ENCODE peak calls at places on chromosomes 6 and 20, in five cellular contexts. B, Z, X, W and L are unnamed samples.

GRCh38 chr6:146770965-146771735 is 172.4 kb downstream of the ADGB start:
- DNase-seq in B (no peak), Z (peak; percentile 13), X (no peak), W (peak; percentile 36), L (no peak)

GRCh38 chr6:30647802-30648460 is 998 bp downstream of the C6orf136 start:
- DNase-seq in B (no peak), Z (no peak), X (no peak), W (no peak), L (no peak)

GRCh38 chr20:49907405-49908257 is 7.7 kb downstream of the SPATA2 start:
- DNase-seq in B (no peak), Z (no peak), X (no peak), W (no peak), L (no peak)

GRCh38 chr20:40962733-40963504 is 65.7 kb upstream of the TOP1 start:
- DNase-seq in B (peak; percentile 51), Z (peak; percentile 72), X (peak; percentile 71), W (peak; percentile 62), L (peak; percentile 92)

GRCh38 chr6:168150551-168151444 is 71.8 kb upstream of the FRMD1 start:
- DNase-seq in B (no peak), Z (peak; percentile 30), X (no peak), W (no peak), L (no peak)

GRCh38 chr6:13766201-13766634 is 48.1 kb downstream of the MCUR1 start:
- DNase-seq in B (peak; percentile 29), Z (peak; percentile 39), X (no peak), W (no peak), L (peak; percentile 42)

GRCh38 chr20:550611-551010 is 7.0 kb upstream of the CSNK2A1 start:
- DNase-seq in B (no peak), Z (no peak), X (no peak), W (no peak), L (no peak)

GRCh38 chr6:32188381-32189081 is 1.5 kb downstream of the PBX2 start:
- DNase-seq in B (no peak), Z (peak; percentile 39), X (peak; percentile 68), W (no peak), L (no peak)

GRCh38 chr6:9927271-9927670 is 487.6 kb downstream of the TFAP2A start:
- DNase-seq in B (no peak), Z (no peak), X (no peak), W (no peak), L (no peak)

GRCh38 chr6:11428895-11429294 is 108.7 kb upstream of the TMEM170B start:
- DNase-seq in B (no peak), Z (peak; percentile 77), X (no peak), W (no peak), L (no peak)

GRCh38 chr20:36344517-36345132 is 38.5 kb downstream of the DLGAP4 start:
- DNase-seq in B (peak; percentile 13), Z (peak; percentile 73), X (peak; percentile 21), W (no peak), L (peak; percentile 89)

GRCh38 chr6:25788305-25788922 is 33.9 kb downstream of the SLC17A4 start:
- DNase-seq in B (peak; percentile 45), Z (peak; percentile 75), X (no peak), W (no peak), L (peak; percentile 33)

GRCh38 chr20:62067547-62068260 is 2.0 kb upstream of the TAF4 start:
- DNase-seq in B (no peak), Z (no peak), X (no peak), W (no peak), L (no peak)

GRCh38 chr20:61371501-61372150 is 119.6 kb downstream of the CDH4 start:
- DNase-seq in B (no peak), Z (no peak), X (no peak), W (no peak), L (no peak)

GRCh38 chr6:36860126-36860525 is 14.5 kb downstream of the PPIL1 start:
- DNase-seq in B (no peak), Z (no peak), X (no peak), W (no peak), L (no peak)

GRCh38 chr6:16762547-16763477 is 1.6 kb upstream of the ATXN1 start:
- DNase-seq in B (peak; percentile 83), Z (peak; percentile 72), X (peak; percentile 50), W (peak; percentile 29), L (peak; percentile 77)

GRCh38 chr20:4719190-4719589 is 2.5 kb upstream of the PRND start:
- DNase-seq in B (no peak), Z (no peak), X (no peak), W (no peak), L (no peak)

GRCh38 chr6:70371454-70372105 is 41.7 kb upstream of the FAM135A start:
- DNase-seq in B (peak; percentile 67), Z (peak; percentile 80), X (no peak), W (no peak), L (peak; percentile 58)

GRCh38 chr6:129114992-129115391 is 232.1 kb downstream of the LAMA2 start:
- DNase-seq in B (no peak), Z (peak; percentile 66), X (no peak), W (no peak), L (no peak)

GRCh38 chr6:168017629-168018028 is 20.2 kb downstream of the KIF25 start:
- DNase-seq in B (no peak), Z (no peak), X (no peak), W (no peak), L (no peak)

GRCh38 chr6:20426177-20427082 is 24.8 kb downstream of the E2F3 start:
- DNase-seq in B (no peak), Z (no peak), X (no peak), W (no peak), L (no peak)

GRCh38 chr20:3218307-3218988 is 9.2 kb downstream of the ITPA start:
- DNase-seq in B (no peak), Z (peak; percentile 54), X (no peak), W (peak; percentile 72), L (peak; percentile 71)

GRCh38 chr6:2958802-2959201 is 12.6 kb downstream of the SERPINB6 start:
- DNase-seq in B (no peak), Z (no peak), X (no peak), W (no peak), L (no peak)

GRCh38 chr6:111631930-111632460 is 26.3 kb upstream of the TRAF3IP2 start:
- DNase-seq in B (no peak), Z (no peak), X (peak; percentile 45), W (no peak), L (no peak)
- TF ChIP-seq CTCF in B (no peak), Z (no peak), X (no peak), W (no peak), L (no peak)

GRCh38 chr6:73389854-73390253 is 4.8 kb upstream of the DDX43 start:
- DNase-seq in B (no peak), Z (no peak), X (no peak), W (no peak), L (no peak)

GRCh38 chr6:73391735-73392134 is 2.9 kb upstream of the DDX43 start:
- DNase-seq in B (no peak), Z (no peak), X (no peak), W (no peak), L (no peak)

GRCh38 chr6:73395875-73396274 is 1.2 kb downstream of the DDX43 start:
- DNase-seq in B (no peak), Z (no peak), X (no peak), W (no peak), L (no peak)

GRCh38 chr6:73393278-73393677 is 1.4 kb upstream of the DDX43 start:
- DNase-seq in B (no peak), Z (no peak), X (no peak), W (no peak), L (no peak)

DNA sequence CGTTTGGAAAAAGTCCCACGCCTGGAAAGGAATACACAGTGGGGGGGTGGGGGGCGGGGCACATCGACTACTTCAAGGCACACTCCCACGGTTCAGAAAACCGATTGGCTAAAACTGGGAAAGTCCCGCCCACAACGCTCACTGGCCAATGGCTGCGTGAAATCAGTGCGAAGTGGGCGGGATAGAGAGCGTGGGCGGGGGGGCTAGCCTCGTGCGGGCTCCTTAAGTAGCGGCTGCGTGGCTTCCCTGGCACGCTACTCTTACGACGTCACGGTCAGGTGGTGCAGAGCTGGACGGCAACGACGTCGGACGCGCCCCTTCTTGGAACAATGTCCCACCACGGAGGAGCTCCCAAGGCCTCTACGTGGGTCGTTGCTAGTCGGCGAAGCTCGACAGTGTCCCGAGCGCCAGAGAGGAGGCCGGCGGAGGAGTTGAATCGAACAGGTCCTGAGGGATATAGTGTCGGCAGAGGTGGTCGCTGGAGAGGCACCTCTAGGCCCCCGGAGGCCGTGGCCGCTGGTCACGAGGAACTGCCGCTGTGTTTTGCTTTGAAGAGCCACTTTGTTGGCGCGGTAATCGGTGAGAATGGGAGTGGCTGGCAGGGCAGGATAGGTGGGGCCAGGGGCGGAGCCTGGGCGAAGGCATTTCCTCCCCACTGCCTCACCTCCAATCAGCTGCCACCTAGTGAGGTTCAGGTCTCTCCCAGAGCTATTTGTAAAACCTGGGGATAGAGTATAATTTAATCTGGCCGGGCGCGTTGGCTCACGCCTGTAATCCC is at the start of gene DDX43:
- DNase-seq in B (no peak), Z (peak; percentile 82), X (peak; percentile 18), W (peak; percentile 79), L (peak; percentile 88)
- H3K27ac ChIP-seq in B (no peak within 1 kb of the TSS), Z (no peak within 1 kb of the TSS), X (no peak within 1 kb of the TSS), W (no peak within 1 kb of the TSS), L (peak within 1 kb of the TSS; percentile 86)

DNA sequence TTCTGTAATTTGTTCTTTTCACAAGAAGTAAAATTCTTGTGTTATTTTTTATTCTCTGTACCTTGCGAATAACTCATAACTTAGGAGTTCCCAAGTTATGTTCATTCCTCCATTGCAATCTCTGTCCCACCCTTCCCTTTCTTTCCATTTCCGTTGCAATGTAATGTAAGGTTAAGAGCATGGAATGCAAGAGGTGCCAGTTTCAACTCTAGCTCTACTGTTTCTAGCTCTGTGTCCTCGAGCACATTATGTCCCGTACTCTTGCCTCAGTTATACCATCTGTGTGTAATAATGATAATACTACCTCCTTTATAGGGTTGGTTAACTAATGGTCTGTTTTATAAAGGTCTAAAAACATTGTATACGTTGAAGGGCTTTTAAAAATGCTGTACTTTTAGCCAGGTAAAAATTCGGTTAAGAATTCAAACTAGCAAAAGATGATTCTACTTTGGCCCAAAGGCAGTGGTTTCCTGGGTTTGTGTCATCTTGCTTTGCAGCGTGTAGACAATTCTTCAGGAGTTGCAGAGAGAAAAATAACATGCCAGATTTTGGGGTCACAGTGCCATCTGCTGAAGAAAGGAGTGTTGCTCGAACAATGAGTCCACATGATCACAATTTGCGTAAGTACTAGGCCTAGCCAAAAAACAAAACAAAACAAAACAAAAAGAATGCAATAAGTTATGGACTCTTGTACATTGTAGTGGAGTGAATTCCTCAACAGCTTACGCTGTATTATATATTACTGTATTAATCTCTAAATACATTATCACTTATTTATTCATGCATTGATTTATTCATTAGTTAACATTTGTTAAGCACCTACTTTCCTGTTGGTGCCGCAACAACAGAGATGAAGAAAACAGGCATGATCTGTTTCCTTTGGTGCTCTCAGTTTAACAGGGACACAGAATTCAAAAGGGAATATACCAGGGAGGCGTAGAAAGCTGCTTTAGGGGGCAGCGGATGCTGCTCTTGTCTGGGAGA is 10.0 kb upstream of the PFDN4 start:
- DNase-seq in B (no peak), Z (peak; percentile 79), X (no peak), W (no peak), L (peak; percentile 78)
- TF ChIP-seq CTCF in B (peak; percentile 62), Z (peak; percentile 53), X (no peak), W (no peak), L (peak; percentile 92)

DNA sequence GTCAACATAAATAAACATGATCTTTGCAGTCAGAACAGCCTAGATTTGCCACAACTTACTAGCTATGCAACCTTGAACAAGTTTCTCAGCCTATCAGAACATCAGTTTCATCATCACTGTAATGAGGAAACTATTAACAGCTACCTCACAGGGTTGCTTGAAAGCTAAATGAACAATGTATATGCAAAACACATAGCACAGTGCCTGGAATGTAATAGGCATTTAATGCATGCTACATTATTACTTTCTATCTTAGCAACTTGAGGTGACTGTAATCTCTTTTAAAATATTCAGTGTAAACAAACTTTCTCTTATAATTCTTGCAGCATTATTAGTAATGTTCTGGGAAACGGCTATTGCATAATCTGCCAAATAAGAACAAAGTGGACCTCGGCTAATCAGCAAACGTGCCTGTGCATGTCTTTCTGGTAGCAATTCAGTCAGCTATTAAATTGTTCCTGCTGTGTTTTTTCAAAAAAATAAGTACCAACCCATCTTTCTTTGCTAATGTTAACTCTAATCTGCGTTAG is 61.5 kb downstream of the SYNE1 start:
- DNase-seq in B (no peak), Z (peak; percentile 87), X (no peak), W (no peak), L (peak; percentile 86)
- H3K27ac ChIP-seq in B (no peak overlapping the region), Z (no peak overlapping the region), X (peak overlapping the region; percentile 12), W (no peak overlapping the region), L (no peak overlapping the region)